ENCODE peak calls at places on chromosome 21, in ten cellular contexts. W is brain microvascular endothelial cell, E is GM23338, V is K562, P is transverse colon, S is cardiac muscle cell, I is fibroblast of lung, B is suprapubic skin, M is left ventricle myocardium inferior, H is right lobe of liver. F is an unnamed sample.
A peak's percentile ranks its signal among the peaks of the same experiment; 100 is the strongest.

GRCh38 chr21:46323227-46323709 is 402 bp downstream of the C21orf58 start:
- DNase-seq in M (no peak), S (no peak), I (no peak), B (peak; percentile 83), H (peak; percentile 54), V (no peak), E (peak; percentile 38), P (no peak), W (no peak), F (no peak)

GRCh38 chr21:14267071-14267470 is 51.1 kb downstream of the RBM11 start:
- DNase-seq in B (no peak), P (no peak), E (no peak), W (no peak), M (no peak), S (no peak), V (no peak), I (no peak), H (no peak), F (no peak)

GRCh38 chr21:15140321-15141019 is 75.7 kb upstream of the NRIP1 start:
- DNase-seq in B (no peak), M (no peak), P (peak; percentile 89), S (peak; percentile 30), V (no peak), H (peak; percentile 95), W (no peak), E (no peak), I (peak; percentile 13), F (peak; percentile 41)

GRCh38 chr21:29148535-29148934 is 18.1 kb downstream of the MAP3K7CL start:
- DNase-seq in V (no peak), B (no peak), M (no peak), I (peak; percentile 75), E (no peak), P (no peak), S (peak; percentile 54), H (no peak), W (no peak), F (no peak)

GRCh38 chr21:14736672-14737071 is 190.6 kb upstream of the SAMSN1 start:
- DNase-seq in V (no peak), B (no peak), I (no peak), H (no peak), P (no peak), M (no peak), W (no peak), E (no peak), S (no peak), F (no peak)

GRCh38 chr21:28227881-28228623 is 764.6 kb downstream of the LTN1 start:
- DNase-seq in H (no peak), V (no peak), B (no peak), M (no peak), E (no peak), S (no peak), W (no peak), I (peak; percentile 38), P (no peak), F (no peak)

GRCh38 chr21:31203371-31204054 is 140.5 kb downstream of the TIAM1 start:
- DNase-seq in H (no peak), I (peak; percentile 45), P (no peak), B (no peak), E (no peak), S (peak; percentile 40), W (peak; percentile 44), M (no peak), V (no peak), F (no peak)

GRCh38 chr21:18245493-18245967 is 897 bp downstream of the CHODL start:
- DNase-seq in I (no peak), M (no peak), V (no peak), H (no peak), S (no peak), W (no peak), E (no peak), B (no peak), P (no peak), F (no peak)

DNA sequence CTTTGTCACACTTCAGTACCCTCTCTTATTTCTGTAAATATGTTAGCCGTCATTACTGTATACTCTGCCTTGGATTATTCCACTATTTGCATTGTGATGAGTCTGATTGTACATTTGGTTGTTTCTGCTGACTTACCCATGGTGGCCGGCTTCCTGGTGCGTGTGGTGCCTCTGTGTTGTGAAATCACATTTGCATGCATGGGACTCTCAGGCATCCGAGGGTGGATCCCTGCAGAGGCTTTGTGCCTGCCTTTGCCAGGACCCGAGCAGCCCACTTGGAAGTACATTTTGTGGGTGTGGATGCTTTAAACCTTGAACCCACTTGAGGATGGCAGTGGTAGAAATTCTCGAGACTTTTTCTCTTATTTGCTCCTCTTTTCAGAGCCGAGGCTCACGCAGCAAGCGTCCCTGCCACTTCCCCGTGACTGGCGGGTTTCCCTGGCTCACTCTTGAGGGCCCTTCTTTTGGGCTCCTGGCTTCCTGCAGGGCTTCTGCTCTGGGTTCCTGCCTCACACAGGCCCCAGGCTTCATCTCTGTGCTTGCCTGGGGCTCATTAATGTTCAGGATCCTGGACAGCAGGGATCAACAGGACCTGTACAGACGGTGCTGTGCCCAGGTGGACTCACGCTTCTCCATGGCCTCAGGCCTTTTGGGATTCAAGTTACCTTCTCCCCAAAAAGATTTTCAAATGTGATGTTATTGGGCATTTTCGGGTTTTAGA is 36.6 kb downstream of the POFUT2 start:
- DNase-seq in H (no peak), P (no peak), B (no peak), E (no peak), M (no peak), I (no peak), V (no peak), S (no peak), W (no peak), F (no peak)
- TF ChIP-seq CTCF in H (no peak), P (no peak), B (no peak), E (no peak), M (no peak), I (no peak), V (no peak), S (no peak), W (no peak), F (no peak)

DNA sequence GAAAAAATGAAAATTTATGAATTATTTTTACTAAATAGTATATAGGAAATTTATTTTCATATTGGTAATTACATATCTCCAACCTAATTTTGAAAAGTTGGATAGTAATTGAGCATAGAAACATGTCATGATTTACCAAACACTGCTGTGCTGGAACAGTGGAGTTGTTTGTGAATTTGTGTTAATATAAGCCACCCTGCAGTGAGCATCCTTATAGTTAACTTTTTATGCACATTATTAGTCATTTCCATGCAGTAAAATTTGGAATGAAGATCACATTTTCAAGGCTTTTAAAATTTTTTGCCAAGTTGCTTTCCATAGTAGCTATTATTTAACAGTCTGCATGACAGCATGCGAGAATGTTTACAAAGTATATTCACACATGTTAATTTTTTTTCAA is 78.3 kb downstream of the VPS26C start:
- DNase-seq in P (no peak), M (no peak), B (no peak), S (no peak), E (no peak), W (no peak), H (no peak), V (no peak), I (no peak), F (no peak)
- H3K36me3 ChIP-seq in P (peaks cover 38% of the 10 kb centered on the region), M (peaks cover 80% of the 10 kb centered on the region), B (peaks cover 70% of the 10 kb centered on the region), S (peaks cover 43% of the 10 kb centered on the region), E (no peaks in the 10 kb centered on the region), W (peaks cover 62% of the 10 kb centered on the region), H (peaks cover 37% of the 10 kb centered on the region), V (peaks cover 73% of the 10 kb centered on the region), I (peaks cover 5% of the 10 kb centered on the region), F (peaks cover 89% of the 10 kb centered on the region)

GRCh38 chr21:25639922-25640670 is 1.0 kb downstream of the JAM2 start:
- DNase-seq in B (peak; percentile 78), I (no peak), V (no peak), S (no peak), H (no peak), W (no peak), M (peak; percentile 38), E (peak; percentile 74), P (no peak), F (no peak)

GRCh38 chr21:25639167-25639921 is at the start of gene JAM2:
- DNase-seq in W (no peak), E (peak; percentile 75), V (peak; percentile 16), M (peak; percentile 62), I (peak; percentile 36), B (peak; percentile 78), P (peak; percentile 33), H (peak; percentile 46), S (peak; percentile 19), F (peak; percentile 48)

GRCh38 chr21:25638634-25639166 is 358 bp upstream of the JAM2 start:
- DNase-seq in V (no peak), B (no peak), S (peak; percentile 50), M (no peak), H (no peak), P (no peak), W (no peak), E (no peak), I (peak; percentile 55), F (no peak)

GRCh38 chr21:25643486-25643885 is 4.4 kb downstream of the JAM2 start:
- DNase-seq in M (no peak), H (no peak), S (no peak), B (no peak), E (no peak), I (no peak), W (no peak), P (no peak), V (no peak), F (no peak)

DNA sequence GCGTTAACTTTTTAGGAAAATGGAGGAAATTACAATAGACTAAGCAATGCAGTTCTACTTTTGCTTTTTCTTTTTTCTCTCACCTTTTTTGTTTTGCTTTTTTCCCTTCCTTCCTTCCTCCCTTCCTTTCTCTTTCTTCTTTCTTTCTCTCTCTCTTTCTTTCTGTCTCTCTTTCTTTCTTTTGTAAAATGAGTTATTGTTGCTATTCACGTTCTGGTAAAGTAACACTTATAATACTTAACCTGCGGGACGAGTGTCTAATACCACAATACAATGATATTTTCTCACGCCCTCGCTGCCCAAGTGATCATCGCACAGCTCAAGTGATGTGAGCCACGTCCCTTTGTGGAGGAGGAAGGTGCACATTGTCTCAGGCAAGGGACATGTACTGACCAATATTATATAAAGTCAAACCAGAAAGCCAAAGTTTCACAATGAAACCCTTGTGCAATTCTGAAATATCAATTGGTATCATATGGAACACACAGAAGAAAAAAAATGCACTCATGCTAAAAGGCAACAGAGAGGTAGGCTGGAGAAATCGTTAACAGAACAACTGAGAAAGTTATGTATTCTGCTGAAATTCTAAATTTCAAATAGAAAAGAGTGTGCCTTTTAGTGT is 1.7 kb downstream of the JAM2 start:
- DNase-seq in S (no peak), W (no peak), H (no peak), V (no peak), E (no peak), M (no peak), P (no peak), I (no peak), B (no peak), F (no peak)
- H3K4me3 ChIP-seq in S (no peak overlapping the region), W (peak overlapping the region; percentile 68), H (peak overlapping the region; percentile 47), V (no peak overlapping the region), E (peak overlapping the region; percentile 97), M (peak overlapping the region; percentile 92), P (no peak overlapping the region), I (peak overlapping the region; percentile 56), B (peak overlapping the region; percentile 68), F (peak overlapping the region; percentile 67)

DNA sequence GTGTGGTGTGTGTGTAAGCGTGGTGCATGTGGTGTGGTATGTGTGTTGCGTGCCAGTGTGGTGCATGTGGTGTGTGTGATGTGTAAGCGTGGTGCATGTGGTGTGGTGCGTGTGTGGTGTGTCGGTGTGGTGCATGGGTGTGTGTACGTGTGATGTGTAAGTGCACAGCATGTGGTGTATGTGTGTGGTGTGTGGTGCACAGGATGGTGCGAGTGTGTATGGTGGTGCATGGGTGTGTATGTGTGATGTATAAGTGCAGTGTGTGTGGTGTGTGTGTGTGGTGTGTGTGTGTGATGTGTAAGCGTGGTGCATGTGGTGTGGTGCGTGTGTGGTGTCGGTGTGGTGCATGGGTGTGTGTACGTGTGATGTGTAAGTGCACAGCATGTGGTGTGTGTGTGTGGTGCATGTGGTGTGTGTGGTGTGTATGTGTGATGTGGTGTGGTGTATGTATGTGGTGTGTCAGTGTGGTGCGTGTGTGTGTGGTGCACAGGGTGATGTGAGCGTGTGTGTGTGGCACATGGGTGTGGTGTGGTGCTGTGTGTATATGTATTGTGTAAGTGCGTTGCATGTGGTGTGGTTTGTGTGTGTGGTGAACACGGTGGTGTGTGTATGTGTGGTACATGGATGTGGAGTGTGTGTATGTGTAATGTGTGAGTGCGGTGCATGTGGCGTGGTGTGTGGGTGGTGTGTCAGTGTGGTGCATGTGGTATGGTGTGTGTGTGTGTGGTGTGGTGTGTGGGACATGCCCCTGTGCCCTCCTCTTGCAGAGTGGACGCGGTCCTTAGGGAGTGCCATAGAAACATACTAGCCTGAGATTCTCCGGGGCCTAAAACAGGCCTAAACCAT is 1.1 kb upstream of the C2CD2 start:
- DNase-seq in S (no peak), P (no peak), V (no peak), I (no peak), B (no peak), M (no peak), E (no peak), W (no peak), H (no peak), F (no peak)
- TF ChIP-seq CTCF in S (no peak), P (no peak), V (no peak), I (no peak), B (no peak), M (no peak), E (no peak), W (no peak), H (no peak), F (no peak)

F was measured in lower lobe of right lung.